ENCODE peak calls at places on chromosomes 1 and 21, in eight cellular contexts. I is activated T-cell treated with anti-CD3 and anti-CD28 coated beads, Interleukin-2, amount 50 U/mL, for 72 hours; D is activated CD8-positive, alpha-beta memory T cell treated with anti-CD3 and anti-CD28 coated beads, Interleukin-2, amount 50 U/mL, for 48 hours; M is esophagus muscularis mucosa; Y is tibial artery; A is nucleus accumbens; O is amygdala; Q is substantia nigra. Z is an unnamed sample.

GRCh38 chr21:45163413-45164123 is 89.2 kb downstream of the ADARB1 start:
- DNase-seq in I (no peak), D (no peak), M (peak), Y (no peak), A (no peak), O (no peak), Q (no peak), Z (no peak)

GRCh38 chr1:43938892-43939587 is 5.4 kb downstream of the ARTN start:
- DNase-seq in I (no peak), D (no peak), M (no peak), Y (no peak), A (no peak), O (no peak), Q (peak), Z (no peak)

GRCh38 chr1:226109829-226110248 is 47.3 kb downstream of the H3-3A start:
- DNase-seq in I (peak), D (peak), M (peak), Y (peak), A (peak), O (peak), Q (peak), Z (peak)

GRCh38 chr21:14741237-14741636 is 195.1 kb upstream of the SAMSN1 start:
- DNase-seq in I (no peak), D (no peak), M (no peak), Y (no peak), A (no peak), O (no peak), Q (no peak), Z (no peak)

GRCh38 chr1:234315091-234315541 is 58.1 kb upstream of the COA6 start:
- DNase-seq in I (peak), D (no peak), M (peak), Y (no peak), A (no peak), O (no peak), Q (no peak), Z (no peak)

GRCh38 chr1:233440952-233441401 is 113.5 kb downstream of the MAP3K21 start:
- DNase-seq in I (peak), D (no peak), M (no peak), Y (no peak), A (no peak), O (no peak), Q (peak), Z (no peak)

GRCh38 chr1:177448652-177449351 is 278.0 kb downstream of the BRINP2 start:
- DNase-seq in I (no peak), D (no peak), M (no peak), Y (no peak), A (no peak), O (no peak), Q (no peak), Z (no peak)

GRCh38 chr1:152185544-152186391 is 26.7 kb upstream of the RPTN start:
- DNase-seq in I (peak), D (peak), M (no peak), Y (no peak), A (no peak), O (no peak), Q (peak), Z (no peak)

GRCh38 chr1:221543529-221544120 is 198.3 kb downstream of the DUSP10 start:
- DNase-seq in I (no peak), D (no peak), M (no peak), Y (no peak), A (no peak), O (no peak), Q (no peak), Z (no peak)

GRCh38 chr1:54051936-54052469 is 1.0 kb downstream of the TMEM59 start:
- DNase-seq in I (no peak), D (no peak), M (no peak), Y (no peak), A (no peak), O (no peak), Q (no peak), Z (no peak)

GRCh38 chr1:208538078-208538477 is 293.9 kb upstream of the PLXNA2 start:
- DNase-seq in I (no peak), D (no peak), M (peak), Y (no peak), A (no peak), O (no peak), Q (no peak), Z (peak)

GRCh38 chr1:220901906-220902305 is 22.7 kb downstream of the HLX start:
- DNase-seq in I (no peak), D (no peak), M (no peak), Y (no peak), A (no peak), O (no peak), Q (no peak), Z (no peak)

GRCh38 chr1:24009406-24009805 is 29.3 kb upstream of the SRSF10 start:
- DNase-seq in I (no peak), D (no peak), M (no peak), Y (no peak), A (no peak), O (no peak), Q (no peak), Z (no peak)

GRCh38 chr1:212070720-212071302 is 35.3 kb downstream of the DTL start:
- DNase-seq in I (no peak), D (no peak), M (no peak), Y (no peak), A (no peak), O (no peak), Q (no peak), Z (no peak)

GRCh38 chr1:72697410-72697809 is 415.1 kb upstream of the NEGR1 start:
- DNase-seq in I (no peak), D (no peak), M (no peak), Y (no peak), A (no peak), O (no peak), Q (no peak), Z (no peak)

GRCh38 chr21:41501919-41502318 is 6.0 kb downstream of the TMPRSS2 start:
- DNase-seq in I (no peak), D (no peak), M (no peak), Y (no peak), A (no peak), O (no peak), Q (no peak), Z (no peak)

Z was measured in osteocyte.